ENCODE peak calls at places on chromosomes 4 and X, in ten cellular contexts. Y is foreskin keratinocyte; D is stimulated activated CD4-positive, alpha-beta T cell treated with anti-CD3 and anti-CD28 coated beads, TNF-alpha, amount 100 ng/mL, for 4 hours; E is T-helper 1 cell; N is ELR; S is amygdala; P is mesothelial cell of epicardium; J is SW480; A is activated T-cell treated with anti-CD3 and anti-CD28 coated beads, Interleukin-2, amount 50 U/mL, for 1 hour; C is stromal cell of bone marrow. B is an unnamed sample.

GRCh38 chr4:74307163-74307562 is 1.1 kb upstream of the EPGN start:
- DNase-seq in Y (no peak), S (no peak), D (no peak), N (no peak), E (no peak), P (no peak), C (no peak), A (no peak), J (no peak), B (no peak)

GRCh38 chr4:67668315-67668714 is 32.6 kb downstream of the UBA6 start:
- DNase-seq in Y (no peak), E (no peak), C (no peak), N (no peak), A (no peak), J (no peak), P (no peak), S (no peak), D (no peak), B (no peak)

GRCh38 chrX:140504371-140505324 is at the start of gene SOX3:
- DNase-seq in S (no peak), E (no peak), P (no peak), J (no peak), C (no peak), N (no peak), D (no peak), A (no peak), Y (no peak), B (no peak)

GRCh38 chrX:1932231-1932630 is 317.4 kb downstream of the ASMT start:
- DNase-seq in E (no peak), Y (no peak), C (peak), A (no peak), S (no peak), P (no peak), J (no peak), N (no peak), D (no peak), B (no peak)

GRCh38 chr4:118765399-118765798 is 70.5 kb downstream of the SEC24D start:
- DNase-seq in D (no peak), C (peak), A (no peak), P (no peak), E (no peak), S (no peak), J (no peak), N (peak), Y (peak), B (peak)

GRCh38 chr4:139142097-139142496 is 34.9 kb downstream of the ELF2 start:
- DNase-seq in D (no peak), P (no peak), J (no peak), S (no peak), E (no peak), C (no peak), N (no peak), A (no peak), Y (no peak), B (no peak)

GRCh38 chr4:10140866-10141759 is 24.5 kb upstream of the WDR1 start:
- DNase-seq in S (no peak), P (no peak), D (no peak), N (no peak), A (no peak), J (no peak), C (no peak), Y (no peak), E (no peak), B (no peak)

GRCh38 chrX:16022580-16023170 is 100.7 kb upstream of the GRPR start:
- DNase-seq in P (no peak), E (no peak), C (no peak), A (no peak), S (no peak), N (peak), Y (peak), J (peak), D (no peak), B (no peak)

GRCh38 chrX:40099046-40099968 is 1.5 kb upstream of the BCOR start:
- DNase-seq in J (peak), D (no peak), Y (no peak), C (no peak), P (no peak), N (peak), E (peak), S (no peak), A (peak), B (no peak)

GRCh38 chrX:11261260-11261659 is 32.0 kb upstream of the AMELX start:
- DNase-seq in S (no peak), E (no peak), Y (peak), A (no peak), P (no peak), N (peak), C (peak), J (no peak), D (no peak), B (no peak)

GRCh38 chr4:156732634-156733033 is 239.0 kb downstream of the PDGFC start:
- DNase-seq in P (no peak), A (no peak), J (peak), E (no peak), S (no peak), C (no peak), N (peak), Y (peak), D (no peak), B (no peak)

GRCh38 chr4:113584407-113585150 is 177.0 kb downstream of the CAMK2D start:
- DNase-seq in S (no peak), E (no peak), D (no peak), Y (no peak), A (no peak), P (no peak), C (peak), N (peak), J (no peak), B (no peak)

GRCh38 chr4:145679991-145680455 is at the start of gene C4orf51:
- DNase-seq in A (no peak), E (no peak), C (peak), N (peak), P (no peak), S (no peak), Y (peak), J (no peak), D (no peak), B (peak)

GRCh38 chrX:134484039-134484438 is 24.1 kb downstream of the HPRT1 start:
- DNase-seq in P (no peak), E (no peak), S (no peak), J (peak), N (peak), Y (no peak), D (no peak), A (no peak), C (peak), B (no peak)

GRCh38 chr4:3879681-3880594 is 113.8 kb downstream of the ADRA2C start:
- DNase-seq in Y (no peak), C (no peak), D (no peak), J (no peak), A (peak), E (no peak), S (no peak), P (no peak), N (no peak), B (no peak)

GRCh38 chrX:46637937-46638336 is 64.4 kb downstream of the CHST7 start:
- DNase-seq in D (no peak), Y (peak), S (no peak), J (peak), P (no peak), A (no peak), E (no peak), N (peak), C (no peak), B (no peak)

GRCh38 chrX:17923546-17923945 is 62.4 kb upstream of the RAI2 start:
- DNase-seq in D (no peak), S (no peak), Y (no peak), N (peak), J (peak), C (no peak), A (no peak), P (no peak), E (no peak), B (no peak)

GRCh38 chr4:69617083-69617694 is 22.3 kb downstream of the UGT2A2 start:
- DNase-seq in J (peak), A (no peak), D (no peak), C (peak), S (no peak), Y (peak), P (no peak), E (no peak), N (peak), B (peak)

GRCh38 chrX:147079974-147080373 is 265.4 kb upstream of the CXorf51A start:
- DNase-seq in J (no peak), N (no peak), D (no peak), E (no peak), Y (no peak), S (no peak), P (no peak), C (no peak), A (no peak), B (no peak)

GRCh38 chr4:6959261-6959660 is 49.6 kb downstream of the TBC1D14 start:
- DNase-seq in E (no peak), Y (no peak), C (no peak), A (no peak), P (no peak), S (no peak), J (no peak), N (no peak), D (no peak), B (no peak)

GRCh38 chr4:26032572-26033320 is 118.7 kb downstream of the SMIM20 start:
- DNase-seq in S (no peak), A (no peak), P (no peak), C (peak), D (no peak), J (no peak), N (peak), Y (no peak), E (no peak), B (no peak)

GRCh38 chrX:63919081-63919480 is 134.1 kb upstream of the ARHGEF9 start:
- DNase-seq in S (no peak), C (no peak), A (no peak), E (no peak), P (no peak), Y (peak), N (no peak), D (no peak), J (no peak), B (peak)

GRCh38 chr4:95371457-95372179 is 177.2 kb downstream of the UNC5C start:
- DNase-seq in Y (no peak), E (no peak), S (no peak), P (no peak), A (no peak), C (no peak), J (no peak), N (no peak), D (no peak), B (no peak)

GRCh38 chrX:144840616-144841015 is 406.7 kb upstream of the SPANXN1 start:
- DNase-seq in E (no peak), Y (no peak), S (no peak), C (no peak), P (no peak), J (no peak), D (no peak), A (no peak), N (peak), B (no peak)

GRCh38 chr4:104352211-104352610 is 142.5 kb downstream of the CXXC4 start:
- DNase-seq in C (no peak), S (no peak), D (no peak), N (no peak), A (no peak), Y (no peak), E (no peak), J (no peak), P (no peak), B (no peak)

GRCh38 chr4:127006509-127006908 is 626.2 kb upstream of the INTU start:
- DNase-seq in C (no peak), P (no peak), A (no peak), E (no peak), Y (no peak), N (no peak), D (no peak), J (no peak), S (no peak), B (no peak)

GRCh38 chrX:153829799-153830631 is at the start of gene PDZD4:
- DNase-seq in S (no peak), Y (no peak), A (peak), P (no peak), C (no peak), E (no peak), N (no peak), J (peak), D (no peak), B (no peak)

GRCh38 chr4:43339435-43339834 is 446.9 kb downstream of the GRXCR1 start:
- DNase-seq in C (peak), E (no peak), S (no peak), N (peak), Y (peak), P (no peak), A (no peak), D (no peak), J (no peak), B (peak)

GRCh38 chr4:102715057-102715456 is 45.7 kb downstream of the MANBA start:
- DNase-seq in Y (no peak), P (no peak), E (no peak), S (no peak), A (no peak), J (no peak), D (no peak), C (peak), N (no peak), B (no peak)

GRCh38 chrX:77427586-77427985 is 19.6 kb upstream of the FGF16 start:
- DNase-seq in Y (no peak), P (no peak), N (no peak), E (no peak), C (no peak), S (no peak), J (no peak), A (no peak), D (no peak), B (no peak)

GRCh38 chr4:54593795-54594194 is 64.0 kb upstream of the KIT start:
- DNase-seq in P (no peak), E (no peak), Y (no peak), D (no peak), A (no peak), J (no peak), S (no peak), C (no peak), N (no peak), B (peak)